ENCODE peak calls at places on chromosomes 5 and 9, in ten cellular contexts. E is stimulated activated CD8-positive, alpha-beta memory T cell treated with anti-CD3 and anti-CD28 coated beads, Interleukin-7, amount 100 ng/mL, for 24 hours; C is activated effector memory CD4-positive, alpha-beta T cell treated with Interleukin-2 at 50 U/mL for 16 hours; R is AG04450; O is CD4-positive, alpha-beta T cell; K is islet precursor cell; J is Kasumi-1; W is sciatic nerve; P is KG1; S is LoVo. D is an unnamed sample.

GRCh38 chr5:97629281-97629680 is 446.2 kb upstream of the RIOK2 start:
- DNase-seq in P (no peak), W (peak), C (no peak), S (no peak), K (peak), J (no peak), E (no peak), R (peak), O (no peak), D (no peak)

GRCh38 chr5:86917117-86917579 is 299.4 kb downstream of the COX7C start:
- DNase-seq in P (no peak), J (peak), R (no peak), W (no peak), O (no peak), E (no peak), C (no peak), K (no peak), S (peak), D (no peak)

GRCh38 chr5:116577064-116577788 is 2.6 kb upstream of the SEMA6A start:
- DNase-seq in J (no peak), W (no peak), C (no peak), K (peak), S (no peak), E (no peak), O (no peak), P (no peak), R (no peak), D (peak)

GRCh38 chr5:172058088-172058487 is 51.6 kb upstream of the FBXW11 start:
- DNase-seq in R (no peak), C (no peak), S (no peak), P (no peak), O (no peak), J (no peak), W (no peak), E (no peak), K (no peak), D (no peak)

GRCh38 chr9:136567651-136568287 is 21.9 kb upstream of the NOTCH1 start:
- DNase-seq in S (no peak), W (peak), K (peak), O (no peak), P (no peak), J (no peak), R (peak), E (no peak), C (no peak), D (no peak)

GRCh38 chr5:107425541-107426031 is 245.2 kb downstream of the EFNA5 start:
- DNase-seq in K (no peak), W (no peak), S (peak), P (no peak), C (no peak), O (no peak), J (no peak), R (peak), E (no peak), D (no peak)

GRCh38 chr5:178273041-178273440 is 40.4 kb upstream of the PHYKPL start:
- DNase-seq in E (no peak), S (no peak), K (no peak), R (no peak), C (no peak), O (no peak), P (no peak), J (no peak), W (no peak), D (no peak)

GRCh38 chr9:6931913-6932312 is 174.1 kb downstream of the KDM4C start:
- DNase-seq in E (peak), W (no peak), J (no peak), C (no peak), R (no peak), O (no peak), S (peak), K (peak), P (no peak), D (no peak)

GRCh38 chr5:178326054-178326715 is 93.6 kb upstream of the PHYKPL start:
- DNase-seq in W (no peak), O (no peak), R (no peak), E (no peak), P (no peak), K (no peak), J (no peak), C (no peak), S (no peak), D (no peak)

GRCh38 chr5:111734597-111734996 is 22.4 kb downstream of the NREP start:
- DNase-seq in R (no peak), C (no peak), J (no peak), S (no peak), K (no peak), W (no peak), P (no peak), O (no peak), E (no peak), D (no peak)

GRCh38 chr9:114383866-114384231 is 3.9 kb downstream of the AKNA start:
- DNase-seq in S (no peak), O (no peak), R (no peak), W (no peak), E (no peak), P (no peak), C (no peak), K (no peak), J (no peak), D (no peak)

GRCh38 chr5:111517853-111518501 is 5.6 kb upstream of the STARD4 start:
- DNase-seq in W (no peak), P (no peak), R (no peak), E (no peak), K (no peak), C (no peak), J (no peak), S (no peak), O (no peak), D (no peak)

GRCh38 chr9:2919347-2919746 is 75.5 kb upstream of the PUM3 start:
- DNase-seq in O (no peak), W (no peak), S (no peak), J (no peak), E (no peak), K (no peak), R (no peak), C (no peak), P (no peak), D (no peak)

GRCh38 chr9:77427256-77427927 is 220.7 kb downstream of the GNA14 start:
- DNase-seq in J (no peak), C (no peak), K (no peak), R (no peak), W (no peak), S (no peak), O (no peak), E (no peak), P (no peak), D (no peak)

GRCh38 chr5:124252094-124252750 is 494.2 kb downstream of the ZNF608 start:
- DNase-seq in P (no peak), K (no peak), C (no peak), W (no peak), O (no peak), R (no peak), E (no peak), J (no peak), S (no peak), D (no peak)

GRCh38 chr5:180803181-180804128 is 849 bp upstream of the MGAT1 start:
- DNase-seq in R (no peak), O (peak), S (no peak), E (peak), K (peak), W (peak), P (peak), C (peak), J (peak), D (peak)

GRCh38 chr9:76617510-76618194 is 146.6 kb upstream of the PCA3 start:
- DNase-seq in C (no peak), J (no peak), P (no peak), E (no peak), W (no peak), R (no peak), K (no peak), O (no peak), S (no peak), D (no peak)

GRCh38 chr9:138050472-138051330 is 173.1 kb downstream of the CACNA1B start:
- DNase-seq in W (peak), S (no peak), R (no peak), P (no peak), K (no peak), E (no peak), O (no peak), C (no peak), J (no peak), D (no peak)

GRCh38 chr5:96483878-96484277 is 50.8 kb upstream of the PCSK1 start:
- DNase-seq in K (peak), E (no peak), J (peak), S (peak), C (no peak), R (no peak), W (no peak), P (no peak), O (no peak), D (no peak)

GRCh38 chr5:53167836-53168235 is 58.3 kb upstream of the MOCS2 start:
- DNase-seq in E (no peak), J (no peak), W (no peak), S (no peak), R (no peak), C (no peak), O (no peak), P (no peak), K (no peak), D (no peak)

GRCh38 chr5:154097031-154097430 is 58.3 kb downstream of the MFAP3 start:
- DNase-seq in S (peak), W (no peak), P (no peak), K (peak), E (no peak), R (no peak), J (no peak), O (no peak), C (no peak), D (no peak)

GRCh38 chr9:21589344-21590056 is 107.4 kb upstream of the IFNE start:
- DNase-seq in C (no peak), R (no peak), S (no peak), W (no peak), J (no peak), P (no peak), O (no peak), E (no peak), K (no peak), D (no peak)

GRCh38 chr5:73454379-73455036 is 5.9 kb upstream of the FOXD1 start:
- DNase-seq in C (no peak), P (no peak), J (peak), O (peak), R (no peak), K (peak), S (peak), W (no peak), E (no peak), D (peak)

GRCh38 chr9:134290603-134291451 is 35.4 kb upstream of the RXRA start:
- DNase-seq in P (no peak), W (no peak), C (no peak), R (no peak), J (no peak), K (peak), E (no peak), O (no peak), S (no peak), D (no peak)

GRCh38 chr5:56763711-56764466 is 51.5 kb upstream of the MAP3K1 start:
- DNase-seq in P (no peak), J (peak), K (peak), E (no peak), S (no peak), R (no peak), W (no peak), O (no peak), C (no peak), D (peak)

GRCh38 chr5:129249891-129250290 is 155.3 kb downstream of the ISOC1 start:
- DNase-seq in S (no peak), K (no peak), O (no peak), W (no peak), E (no peak), P (no peak), R (no peak), J (no peak), C (no peak), D (no peak)

GRCh38 chr9:346114-346513 is 131.4 kb downstream of the DOCK8 start:
- DNase-seq in S (no peak), E (no peak), J (no peak), C (no peak), R (no peak), K (peak), W (no peak), O (no peak), P (no peak), D (no peak)

GRCh38 chr5:112004867-112005532 is 248.0 kb upstream of the NREP start:
- DNase-seq in J (no peak), O (no peak), W (no peak), S (no peak), R (no peak), C (no peak), P (no peak), E (no peak), K (no peak), D (no peak)

GRCh38 chr9:18457498-18457897 is 16.5 kb upstream of the ADAMTSL1 start:
- DNase-seq in W (no peak), P (no peak), K (peak), R (no peak), J (no peak), O (no peak), E (no peak), S (no peak), C (no peak), D (no peak)

GRCh38 chr5:123181394-123181801 is 92.4 kb downstream of the PRDM6 start:
- DNase-seq in O (no peak), C (no peak), K (no peak), P (no peak), J (no peak), S (no peak), W (no peak), R (no peak), E (no peak), D (no peak)

GRCh38 chr5:140165101-140165920 is 9.7 kb upstream of the CYSTM1 start:
- DNase-seq in O (no peak), S (peak), E (no peak), K (no peak), J (no peak), W (no peak), C (no peak), P (no peak), R (no peak), D (no peak)

GRCh38 chr5:73229271-73229670 is 56.3 kb downstream of the TMEM174 start:
- DNase-seq in E (no peak), K (no peak), O (no peak), S (no peak), R (no peak), P (no peak), J (no peak), C (no peak), W (no peak), D (no peak)